ENCODE peak calls at places on chromosomes 13 and 19, in seven cellular contexts. One of them, this sample, is unnamed.

GRCh38 chr19:2327773-2328400 is 499 bp downstream of the LSM7 start:
- DNase-seq in uterus: no peak
- DNase-seq in gastrocnemius medialis: no peak
- DNase-seq in esophagus squamous epithelium: no peak
- DNase-seq in endothelial cell of umbilical vein: peak; percentile 90
- DNase-seq in ovary: no peak
- DNase-seq in tibial nerve: no peak
- DNase-seq in this sample: no peak

GRCh38 chr13:20006206-20006605 is 47.7 kb downstream of the ZMYM2 start:
- DNase-seq in uterus: no peak
- DNase-seq in gastrocnemius medialis: no peak
- DNase-seq in esophagus squamous epithelium: no peak
- DNase-seq in endothelial cell of umbilical vein: peak; percentile 28
- DNase-seq in ovary: no peak
- DNase-seq in tibial nerve: no peak
- DNase-seq in this sample: no peak

GRCh38 chr13:75566658-75567057 is 17.1 kb downstream of the UCHL3 start:
- DNase-seq in uterus: no peak
- DNase-seq in gastrocnemius medialis: no peak
- DNase-seq in esophagus squamous epithelium: no peak
- DNase-seq in endothelial cell of umbilical vein: peak; percentile 46
- DNase-seq in ovary: no peak
- DNase-seq in tibial nerve: no peak
- DNase-seq in this sample: no peak

GRCh38 chr19:39412100-39412866 is at the start of gene PLEKHG2:
- DNase-seq in uterus: peak; percentile 98
- DNase-seq in gastrocnemius medialis: peak; percentile 97
- DNase-seq in esophagus squamous epithelium: peak; percentile 96
- DNase-seq in endothelial cell of umbilical vein: peak; percentile 100
- DNase-seq in ovary: peak; percentile 98
- DNase-seq in tibial nerve: peak; percentile 97
- DNase-seq in this sample: peak; percentile 95

GRCh38 chr13:81021284-81021683 is 680.4 kb upstream of the SPRY2 start:
- DNase-seq in uterus: no peak
- DNase-seq in gastrocnemius medialis: no peak
- DNase-seq in esophagus squamous epithelium: no peak
- DNase-seq in endothelial cell of umbilical vein: no peak
- DNase-seq in ovary: no peak
- DNase-seq in tibial nerve: no peak
- DNase-seq in this sample: no peak

GRCh38 chr13:110644892-110645521 is 29.7 kb downstream of the NAXD start:
- DNase-seq in uterus: peak; percentile 40
- DNase-seq in gastrocnemius medialis: peak; percentile 31
- DNase-seq in esophagus squamous epithelium: no peak
- DNase-seq in endothelial cell of umbilical vein: peak; percentile 50
- DNase-seq in ovary: no peak
- DNase-seq in tibial nerve: no peak
- DNase-seq in this sample: peak; percentile 70

GRCh38 chr13:50676602-50677001 is 166.9 kb downstream of the DLEU7 start:
- DNase-seq in uterus: no peak
- DNase-seq in gastrocnemius medialis: no peak
- DNase-seq in esophagus squamous epithelium: no peak
- DNase-seq in endothelial cell of umbilical vein: peak; percentile 49
- DNase-seq in ovary: no peak
- DNase-seq in tibial nerve: no peak
- DNase-seq in this sample: no peak

GRCh38 chr19:29040951-29041350 is 172.0 kb downstream of the UQCRFS1 start:
- DNase-seq in uterus: no peak
- DNase-seq in gastrocnemius medialis: no peak
- DNase-seq in esophagus squamous epithelium: no peak
- DNase-seq in endothelial cell of umbilical vein: no peak
- DNase-seq in ovary: no peak
- DNase-seq in tibial nerve: no peak
- DNase-seq in this sample: no peak

GRCh38 chr19:55640577-55641375 is at the start of gene ZNF580:
- DNase-seq in uterus: peak; percentile 72
- DNase-seq in gastrocnemius medialis: no peak
- DNase-seq in esophagus squamous epithelium: no peak
- DNase-seq in endothelial cell of umbilical vein: peak; percentile 71
- DNase-seq in ovary: peak; percentile 69
- DNase-seq in tibial nerve: no peak
- DNase-seq in this sample: peak; percentile 68

GRCh38 chr13:24216176-24216575 is 55.7 kb downstream of the SPATA13 start:
- DNase-seq in uterus: no peak
- DNase-seq in gastrocnemius medialis: no peak
- DNase-seq in esophagus squamous epithelium: no peak
- DNase-seq in endothelial cell of umbilical vein: no peak
- DNase-seq in ovary: no peak
- DNase-seq in tibial nerve: no peak
- DNase-seq in this sample: no peak

GRCh38 chr13:23966691-23967615 is 69.7 kb upstream of the C1QTNF9B start:
- DNase-seq in uterus: no peak
- DNase-seq in gastrocnemius medialis: no peak
- DNase-seq in esophagus squamous epithelium: no peak
- DNase-seq in endothelial cell of umbilical vein: no peak
- DNase-seq in ovary: no peak
- DNase-seq in tibial nerve: no peak
- DNase-seq in this sample: no peak

GRCh38 chr13:51803018-51803417 is 945 bp downstream of the DHRS12 start:
- DNase-seq in uterus: no peak
- DNase-seq in gastrocnemius medialis: no peak
- DNase-seq in esophagus squamous epithelium: no peak
- DNase-seq in endothelial cell of umbilical vein: no peak
- DNase-seq in ovary: peak; percentile 55
- DNase-seq in tibial nerve: no peak
- DNase-seq in this sample: no peak

GRCh38 chr13:51361111-51361510 is 21.6 kb downstream of the SERPINE3 start:
- DNase-seq in uterus: no peak
- DNase-seq in gastrocnemius medialis: no peak
- DNase-seq in esophagus squamous epithelium: no peak
- DNase-seq in endothelial cell of umbilical vein: no peak
- DNase-seq in ovary: no peak
- DNase-seq in tibial nerve: no peak
- DNase-seq in this sample: no peak

GRCh38 chr13:107743983-107744382 is 471.4 kb downstream of the LIG4 start:
- DNase-seq in uterus: no peak
- DNase-seq in gastrocnemius medialis: no peak
- DNase-seq in esophagus squamous epithelium: no peak
- DNase-seq in endothelial cell of umbilical vein: no peak
- DNase-seq in ovary: no peak
- DNase-seq in tibial nerve: no peak
- DNase-seq in this sample: no peak

GRCh38 chr13:113774177-113775107 is 15.4 kb downstream of the TMEM255B start:
- DNase-seq in uterus: no peak
- DNase-seq in gastrocnemius medialis: no peak
- DNase-seq in esophagus squamous epithelium: no peak
- DNase-seq in endothelial cell of umbilical vein: peak; percentile 95
- DNase-seq in ovary: no peak
- DNase-seq in tibial nerve: no peak
- DNase-seq in this sample: peak; percentile 11

GRCh38 chr19:8352134-8352827 is 9.2 kb upstream of the KANK3 start:
- DNase-seq in uterus: no peak
- DNase-seq in gastrocnemius medialis: no peak
- DNase-seq in esophagus squamous epithelium: no peak
- DNase-seq in endothelial cell of umbilical vein: no peak
- DNase-seq in ovary: no peak
- DNase-seq in tibial nerve: no peak
- DNase-seq in this sample: no peak

GRCh38 chr19:887072-887471 is 5.9 kb downstream of the MED16 start:
- DNase-seq in uterus: no peak
- DNase-seq in gastrocnemius medialis: no peak
- DNase-seq in esophagus squamous epithelium: no peak
- DNase-seq in endothelial cell of umbilical vein: no peak
- DNase-seq in ovary: no peak
- DNase-seq in tibial nerve: no peak
- DNase-seq in this sample: no peak

GRCh38 chr13:27341616-27342015 is 71.0 kb downstream of the RASL11A start:
- DNase-seq in uterus: peak; percentile 54
- DNase-seq in gastrocnemius medialis: no peak
- DNase-seq in esophagus squamous epithelium: no peak
- DNase-seq in endothelial cell of umbilical vein: no peak
- DNase-seq in ovary: no peak
- DNase-seq in tibial nerve: no peak
- DNase-seq in this sample: no peak

GRCh38 chr13:66665991-66666390 is 564.1 kb downstream of the PCDH9 start:
- DNase-seq in uterus: no peak
- DNase-seq in gastrocnemius medialis: peak; percentile 12
- DNase-seq in esophagus squamous epithelium: no peak
- DNase-seq in endothelial cell of umbilical vein: peak; percentile 14
- DNase-seq in ovary: no peak
- DNase-seq in tibial nerve: no peak
- DNase-seq in this sample: no peak

GRCh38 chr13:40139896-40140520 is 484.5 kb downstream of the COG6 start:
- DNase-seq in uterus: no peak
- DNase-seq in gastrocnemius medialis: no peak
- DNase-seq in esophagus squamous epithelium: no peak
- DNase-seq in endothelial cell of umbilical vein: peak; percentile 39
- DNase-seq in ovary: no peak
- DNase-seq in tibial nerve: no peak
- DNase-seq in this sample: no peak

GRCh38 chr19:1837625-1838105 is 10.6 kb downstream of the REXO1 start:
- DNase-seq in uterus: no peak
- DNase-seq in gastrocnemius medialis: no peak
- DNase-seq in esophagus squamous epithelium: no peak
- DNase-seq in endothelial cell of umbilical vein: peak; percentile 44
- DNase-seq in ovary: no peak
- DNase-seq in tibial nerve: no peak
- DNase-seq in this sample: no peak

GRCh38 chr19:8640402-8641004 is 10.1 kb downstream of the NFILZ start:
- DNase-seq in uterus: no peak
- DNase-seq in gastrocnemius medialis: peak; percentile 18
- DNase-seq in esophagus squamous epithelium: no peak
- DNase-seq in endothelial cell of umbilical vein: no peak
- DNase-seq in ovary: no peak
- DNase-seq in tibial nerve: no peak
- DNase-seq in this sample: peak; percentile 66

GRCh38 chr19:23060016-23060415 is 56.8 kb upstream of the ZNF730 start:
- DNase-seq in uterus: no peak
- DNase-seq in gastrocnemius medialis: no peak
- DNase-seq in esophagus squamous epithelium: no peak
- DNase-seq in endothelial cell of umbilical vein: no peak
- DNase-seq in ovary: no peak
- DNase-seq in tibial nerve: no peak
- DNase-seq in this sample: no peak

GRCh38 chr19:39264306-39265290 is 3.6 kb upstream of the IFNL2 start:
- DNase-seq in uterus: no peak
- DNase-seq in gastrocnemius medialis: no peak
- DNase-seq in esophagus squamous epithelium: no peak
- DNase-seq in endothelial cell of umbilical vein: no peak
- DNase-seq in ovary: no peak
- DNase-seq in tibial nerve: no peak
- DNase-seq in this sample: peak; percentile 58

GRCh38 chr13:75813323-75813722 is 177.2 kb downstream of the LMO7 start:
- DNase-seq in uterus: no peak
- DNase-seq in gastrocnemius medialis: peak; percentile 10
- DNase-seq in esophagus squamous epithelium: no peak
- DNase-seq in endothelial cell of umbilical vein: no peak
- DNase-seq in ovary: no peak
- DNase-seq in tibial nerve: no peak
- DNase-seq in this sample: no peak

GRCh38 chr19:29375429-29376093 is 150.2 kb upstream of the VSTM2B start:
- DNase-seq in uterus: no peak
- DNase-seq in gastrocnemius medialis: no peak
- DNase-seq in esophagus squamous epithelium: no peak
- DNase-seq in endothelial cell of umbilical vein: no peak
- DNase-seq in ovary: no peak
- DNase-seq in tibial nerve: no peak
- DNase-seq in this sample: peak; percentile 17

GRCh38 chr13:40664100-40665060 is 2.1 kb downstream of the FOXO1 start:
- DNase-seq in uterus: peak; percentile 65
- DNase-seq in gastrocnemius medialis: peak; percentile 77
- DNase-seq in esophagus squamous epithelium: no peak
- DNase-seq in endothelial cell of umbilical vein: peak; percentile 64
- DNase-seq in ovary: peak; percentile 60
- DNase-seq in tibial nerve: peak; percentile 73
- DNase-seq in this sample: peak; percentile 92

GRCh38 chr19:45505996-45506245 is 1.4 kb upstream of the VASP start:
- DNase-seq in uterus: no peak
- DNase-seq in gastrocnemius medialis: no peak
- DNase-seq in esophagus squamous epithelium: no peak
- DNase-seq in endothelial cell of umbilical vein: no peak
- DNase-seq in ovary: no peak
- DNase-seq in tibial nerve: no peak
- DNase-seq in this sample: no peak
- H3K4me3 ChIP-seq in uterus: peak overlapping the region; percentile 91
- H3K4me3 ChIP-seq in gastrocnemius medialis: peak overlapping the region; percentile 90
- H3K4me3 ChIP-seq in esophagus squamous epithelium: peak overlapping the region; percentile 99
- H3K4me3 ChIP-seq in endothelial cell of umbilical vein: no peak overlapping the region
- H3K4me3 ChIP-seq in ovary: peak overlapping the region; percentile 94
- H3K4me3 ChIP-seq in tibial nerve: peak overlapping the region; percentile 81
- H3K4me3 ChIP-seq in this sample: peak overlapping the region; percentile 99

GRCh38 chr19:34475026-34475974 is 6.3 kb upstream of the WTIP start:
- DNase-seq in uterus: no peak
- DNase-seq in gastrocnemius medialis: no peak
- DNase-seq in esophagus squamous epithelium: no peak
- DNase-seq in endothelial cell of umbilical vein: peak; percentile 38
- DNase-seq in ovary: peak; percentile 10
- DNase-seq in tibial nerve: no peak
- DNase-seq in this sample: no peak
- H3K27ac ChIP-seq in uterus: peak overlapping the region; percentile 49
- H3K27ac ChIP-seq in gastrocnemius medialis: no peak overlapping the region
- H3K27ac ChIP-seq in esophagus squamous epithelium: peak overlapping the region; percentile 32
- H3K27ac ChIP-seq in endothelial cell of umbilical vein: no peak overlapping the region
- H3K27ac ChIP-seq in ovary: no peak overlapping the region
- H3K27ac ChIP-seq in tibial nerve: peak overlapping the region; percentile 61
- H3K27ac ChIP-seq in this sample: no peak overlapping the region

DNA sequence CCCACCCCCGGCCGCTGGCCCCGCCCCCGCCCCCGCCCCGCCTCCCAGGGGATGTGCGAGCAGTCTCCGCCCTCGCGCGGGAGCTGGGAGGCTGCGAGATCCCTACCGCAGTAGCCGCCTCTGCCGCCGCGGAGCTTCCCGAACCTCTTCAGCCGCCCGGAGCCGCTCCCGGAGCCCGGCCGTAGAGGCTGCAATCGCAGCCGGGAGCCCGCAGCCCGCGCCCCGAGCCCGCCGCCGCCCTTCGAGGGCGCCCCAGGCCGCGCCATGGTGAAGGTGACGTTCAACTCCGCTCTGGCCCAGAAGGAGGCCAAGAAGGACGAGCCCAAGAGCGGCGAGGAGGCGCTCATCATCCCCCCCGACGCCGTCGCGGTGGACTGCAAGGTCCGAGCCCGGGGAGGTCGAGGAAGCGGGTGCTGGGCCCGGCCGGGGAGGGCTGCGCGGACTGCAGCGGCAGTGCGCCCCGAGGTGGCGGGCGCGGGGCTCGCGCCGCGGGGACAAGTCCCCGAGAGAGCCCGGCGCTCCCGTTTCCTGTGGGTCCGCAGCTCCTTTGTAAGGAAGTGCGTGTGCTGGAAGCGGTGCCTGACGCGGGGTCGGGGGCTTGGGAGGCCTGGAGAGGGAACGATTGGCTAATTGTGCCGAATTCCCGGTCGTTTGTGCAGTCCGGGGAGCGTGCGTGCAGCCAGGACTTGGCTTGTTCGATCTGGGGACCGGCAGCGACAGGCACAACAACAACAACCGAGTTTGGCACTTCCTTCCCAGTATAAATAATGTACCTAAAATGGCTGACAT is at the start of gene ITM2B:
- DNase-seq in uterus: no peak
- DNase-seq in gastrocnemius medialis: peak; percentile 58
- DNase-seq in esophagus squamous epithelium: peak; percentile 15
- DNase-seq in endothelial cell of umbilical vein: peak; percentile 76
- DNase-seq in ovary: peak; percentile 82
- DNase-seq in tibial nerve: peak; percentile 53
- DNase-seq in this sample: peak; percentile 90
- TF ChIP-seq POLR2A in uterus: peak; percentile 74
- TF ChIP-seq POLR2A in gastrocnemius medialis: peak; percentile 89
- TF ChIP-seq POLR2A in esophagus squamous epithelium: peak; percentile 87
- TF ChIP-seq POLR2A in endothelial cell of umbilical vein: peak; percentile 55
- TF ChIP-seq POLR2A in ovary: peak; percentile 76
- TF ChIP-seq POLR2A in tibial nerve: peak; percentile 66
- TF ChIP-seq POLR2A in this sample: peak; percentile 97

GRCh38 chr19:9877775-9878510 is 42.8 kb downstream of the PIN1 start:
- DNase-seq in uterus: no peak
- DNase-seq in gastrocnemius medialis: no peak
- DNase-seq in esophagus squamous epithelium: no peak
- DNase-seq in endothelial cell of umbilical vein: no peak
- DNase-seq in ovary: no peak
- DNase-seq in tibial nerve: no peak
- DNase-seq in this sample: no peak
- H3K4me3 ChIP-seq in uterus: no peak overlapping the region
- H3K4me3 ChIP-seq in gastrocnemius medialis: no peak overlapping the region
- H3K4me3 ChIP-seq in esophagus squamous epithelium: no peak overlapping the region
- H3K4me3 ChIP-seq in endothelial cell of umbilical vein: no peak overlapping the region
- H3K4me3 ChIP-seq in ovary: no peak overlapping the region
- H3K4me3 ChIP-seq in tibial nerve: no peak overlapping the region
- H3K4me3 ChIP-seq in this sample: no peak overlapping the region

This sample was measured in right lobe of liver.